ENCODE peak calls at places on chromosomes 16 and 17, in seven cellular contexts. O is T47D, R is progenitor cell of endocrine pancreas, N is cardiac muscle cell, Y is putamen, X is NCI-H1694, G is GM19239. C is an unnamed sample.

GRCh38 chr16:15652293-15653001 is 2.4 kb downstream of the NDE1 start:
- DNase-seq in O (no peak), R (no peak), N (no peak), Y (no peak), X (no peak), G (no peak), C (no peak)

GRCh38 chr16:9008335-9009260 is 44.9 kb upstream of the USP7 start:
- DNase-seq in O (peak), R (peak), N (peak), Y (no peak), X (peak), G (peak), C (peak)

GRCh38 chr17:79607941-79608728 is 2.7 kb downstream of the RBFOX3 start:
- DNase-seq in O (peak), R (peak), N (peak), Y (no peak), X (no peak), G (no peak), C (no peak)

GRCh38 chr17:12282056-12282455 is 261.4 kb downstream of the MAP2K4 start:
- DNase-seq in O (no peak), R (no peak), N (no peak), Y (no peak), X (no peak), G (no peak), C (no peak)

GRCh38 chr17:65219707-65220106 is 82.5 kb downstream of the RGS9 start:
- DNase-seq in O (no peak), R (no peak), N (no peak), Y (no peak), X (no peak), G (no peak), C (no peak)

GRCh38 chr17:76532072-76532651 is 5.3 kb downstream of the CYGB start:
- DNase-seq in O (no peak), R (no peak), N (peak), Y (no peak), X (no peak), G (no peak), C (no peak)

GRCh38 chr16:88087517-88087877 is 136.3 kb downstream of the BANP start:
- DNase-seq in O (no peak), R (no peak), N (no peak), Y (no peak), X (no peak), G (no peak), C (no peak)

GRCh38 chr17:80018917-80019651 is 16.6 kb downstream of the TBC1D16 start:
- DNase-seq in O (no peak), R (no peak), N (no peak), Y (no peak), X (no peak), G (no peak), C (no peak)

GRCh38 chr17:19651461-19652238 is 3.1 kb downstream of the ALDH3A2 start:
- DNase-seq in O (no peak), R (no peak), N (no peak), Y (no peak), X (no peak), G (no peak), C (no peak)

GRCh38 chr17:62965149-62965648 is 836 bp upstream of the TANC2 start:
- DNase-seq in O (no peak), R (no peak), N (no peak), Y (no peak), X (no peak), G (no peak), C (no peak)

GRCh38 chr17:49456172-49456965 is 38.7 kb upstream of the NGFR start:
- DNase-seq in O (no peak), R (no peak), N (peak), Y (no peak), X (no peak), G (no peak), C (no peak)

GRCh38 chr17:80625627-80626026 is 81.0 kb downstream of the RPTOR start:
- DNase-seq in O (no peak), R (no peak), N (no peak), Y (no peak), X (no peak), G (no peak), C (no peak)

GRCh38 chr16:48350716-48351115 is 34.5 kb downstream of the SIAH1 start:
- DNase-seq in O (no peak), R (no peak), N (no peak), Y (no peak), X (no peak), G (no peak), C (no peak)